ENCODE peak calls at places on chromosomes 11 and 22, in six cellular contexts. M, S, Z, W, B and J are unnamed samples.

GRCh38 chr11:74670171-74670570 is 61.1 kb downstream of the CHRDL2 start:
- DNase-seq in M (no peak), S (no peak), Z (peak; percentile 29), W (no peak), B (no peak), J (no peak)

GRCh38 chr11:68010058-68011041 is at the start of gene ALDH3B1:
- DNase-seq in M (no peak), S (peak; percentile 81), Z (peak; percentile 86), W (peak; percentile 94), B (peak; percentile 39), J (peak; percentile 96)

GRCh38 chr22:47054231-47055072 is 292.0 kb downstream of the TBC1D22A start:
- DNase-seq in M (no peak), S (no peak), Z (no peak), W (no peak), B (no peak), J (no peak)

GRCh38 chr11:77191823-77192495 is 63.9 kb downstream of the MYO7A start:
- DNase-seq in M (peak; percentile 86), S (peak; percentile 95), Z (peak; percentile 98), W (no peak), B (peak; percentile 91), J (no peak)

GRCh38 chr22:38335077-38335476 is 17.8 kb upstream of the CSNK1E start:
- DNase-seq in M (no peak), S (no peak), Z (no peak), W (no peak), B (peak; percentile 73), J (peak; percentile 36)

GRCh38 chr11:2101171-2101675 is 38.0 kb downstream of the IGF2 start:
- DNase-seq in M (no peak), S (no peak), Z (no peak), W (no peak), B (no peak), J (no peak)

GRCh38 chr11:61567286-61568061 is 13.4 kb downstream of the SYT7 start:
- DNase-seq in M (peak; percentile 90), S (peak; percentile 92), Z (peak; percentile 97), W (no peak), B (peak; percentile 85), J (peak; percentile 63)

GRCh38 chr11:9625728-9626127 is 38.1 kb upstream of the SWAP70 start:
- DNase-seq in M (no peak), S (no peak), Z (peak; percentile 40), W (no peak), B (no peak), J (no peak)

GRCh38 chr11:12235945-12236743 is 125.8 kb downstream of the MICAL2 start:
- DNase-seq in M (no peak), S (peak; percentile 58), Z (no peak), W (no peak), B (peak; percentile 61), J (peak; percentile 80)

GRCh38 chr22:20589614-20590476 is 82.4 kb downstream of the MED15 start:
- DNase-seq in M (no peak), S (no peak), Z (no peak), W (no peak), B (no peak), J (no peak)

GRCh38 chr11:110479445-110480101 is 49.8 kb downstream of the FDX1 start:
- DNase-seq in M (no peak), S (no peak), Z (no peak), W (no peak), B (peak; percentile 25), J (peak; percentile 37)

GRCh38 chr11:121451178-121451981 is 734 bp upstream of the SORL1 start:
- DNase-seq in M (no peak), S (no peak), Z (no peak), W (no peak), B (no peak), J (no peak)

GRCh38 chr11:133441964-133442660 is 90.2 kb downstream of the OPCML start:
- DNase-seq in M (no peak), S (no peak), Z (no peak), W (no peak), B (no peak), J (no peak)

GRCh38 chr11:7965386-7965785 is at the start of gene NLRP10:
- DNase-seq in M (no peak), S (no peak), Z (no peak), W (no peak), B (peak; percentile 96), J (peak; percentile 76)

GRCh38 chr11:69968407-69969347 is 109.4 kb upstream of the ANO1 start:
- DNase-seq in M (no peak), S (no peak), Z (no peak), W (no peak), B (no peak), J (no peak)

GRCh38 chr11:76322593-76323341 is 58.2 kb downstream of the THAP12 start:
- DNase-seq in M (no peak), S (no peak), Z (no peak), W (no peak), B (no peak), J (no peak)

GRCh38 chr22:48710410-48710809 is 1117.3 kb downstream of the BRD1 start:
- DNase-seq in M (no peak), S (no peak), Z (no peak), W (no peak), B (no peak), J (no peak)

GRCh38 chr11:124937336-124937935 is 1.6 kb upstream of the HEPACAM start:
- DNase-seq in M (no peak), S (no peak), Z (no peak), W (no peak), B (no peak), J (no peak)

GRCh38 chr22:42676059-42676607 is 26.9 kb upstream of the CYB5R3 start:
- DNase-seq in M (no peak), S (no peak), Z (no peak), W (no peak), B (no peak), J (peak; percentile 80)

GRCh38 chr22:47232197-47232596 is 469.7 kb downstream of the TBC1D22A start:
- DNase-seq in M (no peak), S (no peak), Z (no peak), W (no peak), B (no peak), J (no peak)

GRCh38 chr11:41053894-41054293 is 405.6 kb downstream of the LRRC4C start:
- DNase-seq in M (no peak), S (no peak), Z (no peak), W (no peak), B (peak; percentile 94), J (no peak)

GRCh38 chr11:69671734-69672465 is 3.3 kb downstream of the LTO1 start:
- DNase-seq in M (no peak), S (no peak), Z (no peak), W (no peak), B (no peak), J (no peak)

GRCh38 chr11:131880279-131880678 is 509.9 kb downstream of the NTM start:
- DNase-seq in M (no peak), S (no peak), Z (peak; percentile 58), W (no peak), B (no peak), J (no peak)

GRCh38 chr11:134436781-134437180 is 24.7 kb upstream of the B3GAT1 start:
- DNase-seq in M (no peak), S (no peak), Z (no peak), W (no peak), B (no peak), J (no peak)

GRCh38 chr11:112613051-112613972 is 347.9 kb upstream of the NCAM1 start:
- DNase-seq in M (no peak), S (no peak), Z (no peak), W (no peak), B (peak; percentile 79), J (no peak)

GRCh38 chr11:1565173-1565903 is 6.7 kb downstream of the DUSP8 start:
- DNase-seq in M (peak; percentile 3), S (no peak), Z (no peak), W (no peak), B (no peak), J (no peak)

GRCh38 chr11:99199336-99199735 is 178.6 kb downstream of the CNTN5 start:
- DNase-seq in M (no peak), S (no peak), Z (no peak), W (no peak), B (no peak), J (no peak)

GRCh38 chr11:63879598-63879997 is 37.4 kb downstream of the RCOR2 start:
- DNase-seq in M (no peak), S (no peak), Z (no peak), W (no peak), B (no peak), J (no peak)

GRCh38 chr11:1949302-1949701 is 2.2 kb downstream of the MRPL23 start:
- DNase-seq in M (no peak), S (no peak), Z (no peak), W (no peak), B (no peak), J (no peak)

GRCh38 chr11:47236482-47236881 is 12.1 kb downstream of the ACP2 start:
- DNase-seq in M (no peak), S (no peak), Z (no peak), W (no peak), B (peak; percentile 76), J (no peak)

GRCh38 chr11:117548876-117549275 is 221.2 kb downstream of the CEP164 start:
- DNase-seq in M (no peak), S (no peak), Z (no peak), W (no peak), B (no peak), J (no peak)

GRCh38 chr11:8049084-8049483 is 31.9 kb upstream of the TUB start:
- DNase-seq in M (no peak), S (no peak), Z (no peak), W (no peak), B (no peak), J (no peak)

GRCh38 chr22:22358686-22359085 is 114.1 kb downstream of the VPREB1 start:
- DNase-seq in M (no peak), S (no peak), Z (no peak), W (no peak), B (no peak), J (no peak)

GRCh38 chr11:128687321-128687720 is 6.6 kb upstream of the FLI1 start:
- DNase-seq in M (peak; percentile 75), S (no peak), Z (peak; percentile 87), W (no peak), B (peak; percentile 48), J (no peak)

GRCh38 chr11:118275184-118275583 is 11.1 kb upstream of the MPZL2 start:
- DNase-seq in M (no peak), S (no peak), Z (no peak), W (no peak), B (peak; percentile 80), J (no peak)

GRCh38 chr11:44638032-44638431 is 72.6 kb downstream of the CD82 start:
- DNase-seq in M (no peak), S (no peak), Z (no peak), W (no peak), B (peak; percentile 43), J (no peak)

GRCh38 chr11:79199729-79200354 is 241.0 kb downstream of the TENM4 start:
- DNase-seq in M (no peak), S (no peak), Z (no peak), W (no peak), B (no peak), J (no peak)